ENCODE peak calls at places on chromosome 11, in six cellular contexts. D, K, W, P, R and S are unnamed samples.

GRCh38 chr11:10302744-10303557 is 1.9 kb upstream of the ADM start:
- DNase-seq in R (peak), K (peak), P (peak), D (peak), W (peak), S (peak)

GRCh38 chr11:129247129-129247528 is 55.0 kb upstream of the ARHGAP32 start:
- DNase-seq in R (no peak), W (no peak), P (no peak), K (no peak), D (no peak), S (no peak)

GRCh38 chr11:72832301-72833082 is 18.3 kb downstream of the ATG16L2 start:
- DNase-seq in K (no peak), D (no peak), W (no peak), P (no peak), R (no peak), S (no peak)

GRCh38 chr11:132463941-132464340 is 1068.4 kb downstream of the OPCML start:
- DNase-seq in W (no peak), D (no peak), P (no peak), R (no peak), K (no peak), S (no peak)

GRCh38 chr11:112760378-112761060 is 200.7 kb upstream of the NCAM1 start:
- DNase-seq in P (no peak), R (no peak), W (no peak), K (no peak), D (no peak), S (peak)

GRCh38 chr11:77188912-77189491 is 61.0 kb downstream of the MYO7A start:
- DNase-seq in D (no peak), R (no peak), W (no peak), K (no peak), P (no peak), S (no peak)

GRCh38 chr11:125165664-125166346 is 1.3 kb downstream of the PKNOX2 start:
- DNase-seq in W (no peak), D (no peak), K (no peak), R (no peak), P (no peak), S (peak)

GRCh38 chr11:134380229-134380628 is 31.8 kb downstream of the B3GAT1 start:
- DNase-seq in P (no peak), W (no peak), K (no peak), R (no peak), D (no peak), S (no peak)

GRCh38 chr11:64892411-64892831 is 14.0 kb upstream of the EHD1 start:
- DNase-seq in K (no peak), D (no peak), R (no peak), W (no peak), P (no peak), S (no peak)

GRCh38 chr11:64892838-64893193 is 14.4 kb upstream of the EHD1 start:
- DNase-seq in D (no peak), P (no peak), K (no peak), R (no peak), W (no peak), S (no peak)

GRCh38 chr11:64894812-64895452 is 16.5 kb upstream of the EHD1 start:
- DNase-seq in R (no peak), W (no peak), P (no peak), K (no peak), D (no peak), S (no peak)

GRCh38 chr11:64893194-64894069 is 15.0 kb upstream of the EHD1 start:
- DNase-seq in P (no peak), K (no peak), D (no peak), W (no peak), R (no peak), S (no peak)

DNA sequence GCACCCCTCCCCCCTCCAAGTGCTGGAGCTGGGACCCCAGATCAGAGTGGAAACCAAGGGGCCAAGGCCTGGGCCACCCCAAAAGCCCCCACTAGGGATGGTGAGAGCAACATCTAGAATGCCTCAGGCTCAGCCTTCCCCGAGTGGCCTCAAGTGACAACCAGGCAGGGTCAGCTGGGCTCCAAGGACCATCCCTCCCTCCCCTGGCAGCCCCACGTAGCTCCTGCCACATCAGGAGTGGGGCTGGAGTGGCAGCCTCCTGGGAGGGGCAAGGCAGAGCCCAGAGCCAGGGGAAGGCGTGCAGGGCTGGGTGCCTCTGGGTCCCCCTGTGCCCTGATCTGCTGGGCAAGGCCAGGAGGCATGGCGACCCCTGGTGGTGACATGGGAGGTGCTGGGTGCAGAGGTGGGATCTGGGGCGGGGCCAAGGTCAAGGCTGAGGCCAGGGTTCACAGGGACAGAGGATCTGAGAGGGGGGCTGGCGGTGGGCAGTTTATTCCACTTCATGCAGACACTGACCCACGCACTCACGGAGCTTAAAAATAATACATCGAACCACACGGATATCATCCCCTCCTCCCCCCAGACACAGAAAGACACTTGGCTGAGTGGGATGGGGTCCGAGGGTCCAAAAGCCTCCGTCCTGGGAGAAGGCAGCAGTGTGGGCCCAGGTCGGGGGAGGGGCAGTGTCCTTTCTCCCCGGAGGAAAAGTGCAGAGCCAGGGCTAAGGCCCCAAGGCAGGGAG is 15.8 kb upstream of the EHD1 start:
- DNase-seq in K (peak), P (peak), D (peak), W (peak), R (peak), S (peak)
- TF ChIP-seq POLR2AphosphoS5 in K (no peak), P (no peak), D (no peak), W (peak), R (no peak), S (peak)

GRCh38 chr11:57597461-57597892 is at the start of gene SERPING1:
- DNase-seq in K (peak), P (peak), D (no peak), R (peak), W (peak), S (peak)

GRCh38 chr11:57596266-57596885 is 1.1 kb upstream of the SERPING1 start:
- DNase-seq in D (no peak), W (peak), R (no peak), K (no peak), P (no peak), S (no peak)

GRCh38 chr11:57597971-57598830 is 716 bp downstream of the SERPING1 start:
- DNase-seq in D (no peak), K (peak), W (peak), P (peak), R (peak), S (peak)

GRCh38 chr11:57599381-57599780 is 1.9 kb downstream of the SERPING1 start:
- DNase-seq in P (no peak), D (no peak), K (no peak), W (no peak), R (no peak), S (no peak)

GRCh38 chr11:57598831-57599155 is 1.3 kb downstream of the SERPING1 start:
- DNase-seq in P (no peak), R (no peak), K (no peak), W (no peak), D (no peak), S (no peak)
- H3K27ac ChIP-seq in P (peak), R (peak), K (peak), W (peak), D (no peak), S (peak)

GRCh38 chr11:75347781-75348613 is 3.5 kb downstream of the ARRB1 start:
- DNase-seq in P (no peak), K (no peak), W (no peak), R (no peak), D (no peak), S (peak)
- TF ChIP-seq POLR2AphosphoS5 in P (no peak), K (no peak), W (no peak), R (peak), D (no peak), S (peak)

GRCh38 chr11:126914166-126914565 is 86.4 kb downstream of the KIRREL3 start:
- DNase-seq in K (no peak), P (no peak), W (no peak), R (no peak), D (no peak), S (no peak)
- H3K27ac ChIP-seq in K (no peak), P (no peak), W (no peak), R (no peak), D (no peak), S (no peak)

GRCh38 chr11:106327134-106327533 is 249.7 kb downstream of the AASDHPPT start:
- DNase-seq in R (no peak), D (no peak), K (no peak), P (no peak), W (no peak), S (no peak)
- TF ChIP-seq POLR2AphosphoS5 in R (no peak), D (no peak), K (no peak), P (no peak), W (no peak), S (no peak)

DNA sequence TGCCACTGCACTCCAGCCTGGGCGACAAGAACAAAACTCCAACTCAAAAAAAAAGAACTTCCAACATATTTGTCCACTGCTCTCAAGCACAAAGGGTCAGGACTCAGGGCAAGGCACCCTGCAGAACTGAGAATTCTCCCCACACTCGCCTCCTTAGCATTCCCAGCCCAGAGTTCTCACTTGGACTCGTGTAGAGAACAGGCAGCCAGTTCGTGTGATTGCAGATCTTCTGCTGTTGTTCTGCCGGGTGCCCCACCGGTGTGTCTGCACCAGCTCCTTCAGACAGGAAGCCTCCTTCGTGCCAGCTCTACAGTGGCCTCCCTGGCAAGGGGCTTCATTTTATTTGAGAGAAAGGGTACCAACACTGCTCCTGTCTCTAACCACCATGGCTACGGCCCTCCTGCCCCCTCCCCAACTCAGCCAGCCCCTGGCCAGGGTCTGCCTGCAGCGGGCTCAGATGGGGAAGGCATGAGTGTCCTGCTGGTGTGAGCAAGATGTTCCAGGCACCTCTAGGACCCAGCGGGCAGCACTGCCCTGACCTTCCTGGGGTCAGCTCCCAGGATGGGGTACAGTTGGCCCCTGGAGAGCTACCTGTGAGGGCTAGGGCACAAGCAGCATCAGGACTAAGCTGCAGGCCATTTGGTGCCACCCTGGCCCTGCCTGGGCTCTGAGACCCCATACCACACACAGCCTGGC is 19.5 kb upstream of the SCGB1A1 start:
- DNase-seq in D (no peak), W (peak), P (peak), K (peak), R (no peak), S (no peak)
- H3K27ac ChIP-seq in D (peak), W (no peak), P (peak), K (peak), R (peak), S (peak)

GRCh38 chr11:122285444-122285843 is 169.4 kb upstream of the BLID start:
- DNase-seq in W (no peak), D (no peak), P (no peak), R (no peak), K (no peak), S (no peak)

GRCh38 chr11:122285021-122285420 is 169.0 kb upstream of the BLID start:
- DNase-seq in W (no peak), P (no peak), K (no peak), D (no peak), R (no peak), S (no peak)

GRCh38 chr11:122287401-122287800 is 171.4 kb upstream of the BLID start:
- DNase-seq in P (no peak), R (no peak), D (no peak), W (no peak), K (no peak), S (no peak)
- TF ChIP-seq POLR2AphosphoS5 in P (no peak), R (no peak), D (no peak), W (no peak), K (no peak), S (no peak)